ENCODE peak calls at places on chromosomes 6 and 20, in seven cellular contexts. Y is HepG2, O is GM23338, H is HCT116, Z is GM12878, T is K562, J is endothelial cell of umbilical vein. E is an unnamed sample.

GRCh38 chr6:71279740-71280139 is 8.9 kb upstream of the OGFRL1 start:
- DNase-seq in Y (no peak), O (no peak), H (no peak), Z (no peak), T (no peak), J (no peak), E (no peak)

GRCh38 chr20:51910202-51911050 is 108.1 kb upstream of the SALL4 start:
- DNase-seq in Y (no peak), O (peak), H (no peak), Z (no peak), T (no peak), J (peak), E (peak)

GRCh38 chr6:139644821-139645220 is 270.4 kb upstream of the CITED2 start:
- DNase-seq in Y (no peak), O (no peak), H (no peak), Z (no peak), T (no peak), J (no peak), E (no peak)

GRCh38 chr20:58841539-58842264 is 9.0 kb downstream of the GNAS-AS1 start:
- DNase-seq in Y (no peak), O (peak), H (no peak), Z (no peak), T (no peak), J (no peak), E (no peak)

GRCh38 chr6:7587631-7588100 is 2.3 kb upstream of the SNRNP48 start:
- DNase-seq in Y (no peak), O (no peak), H (no peak), Z (no peak), T (no peak), J (peak), E (no peak)

GRCh38 chr6:50956014-50956413 is 137.3 kb downstream of the TFAP2B start:
- DNase-seq in Y (no peak), O (no peak), H (no peak), Z (no peak), T (peak), J (no peak), E (no peak)

GRCh38 chr20:54153847-54154246 is 19.9 kb downstream of the CYP24A1 start:
- DNase-seq in Y (no peak), O (no peak), H (no peak), Z (no peak), T (no peak), J (no peak), E (no peak)

GRCh38 chr20:50794181-50794845 is 548 bp upstream of the BCAS4 start:
- DNase-seq in Y (no peak), O (peak), H (no peak), Z (no peak), T (no peak), J (no peak), E (no peak)

GRCh38 chr6:47631248-47632196 is 66.9 kb upstream of the ADGRF4 start:
- DNase-seq in Y (peak), O (peak), H (peak), Z (peak), T (peak), J (peak), E (peak)

GRCh38 chr6:34864007-34864406 is 23.8 kb downstream of the TAF11 start:
- DNase-seq in Y (no peak), O (no peak), H (no peak), Z (no peak), T (no peak), J (no peak), E (no peak)

GRCh38 chr6:87808005-87808757 is 106.1 kb upstream of the AKIRIN2 start:
- DNase-seq in Y (no peak), O (no peak), H (no peak), Z (no peak), T (no peak), J (no peak), E (no peak)
- TF ChIP-seq EZH2 in Y (no peak), O (no peak), H (no peak), Z (no peak), T (no peak), J (no peak), E (no peak)

GRCh38 chr6:537114-537513 is 119.8 kb downstream of the HUS1B start:
- DNase-seq in Y (no peak), O (no peak), H (no peak), Z (no peak), T (no peak), J (no peak), E (no peak)

DNA sequence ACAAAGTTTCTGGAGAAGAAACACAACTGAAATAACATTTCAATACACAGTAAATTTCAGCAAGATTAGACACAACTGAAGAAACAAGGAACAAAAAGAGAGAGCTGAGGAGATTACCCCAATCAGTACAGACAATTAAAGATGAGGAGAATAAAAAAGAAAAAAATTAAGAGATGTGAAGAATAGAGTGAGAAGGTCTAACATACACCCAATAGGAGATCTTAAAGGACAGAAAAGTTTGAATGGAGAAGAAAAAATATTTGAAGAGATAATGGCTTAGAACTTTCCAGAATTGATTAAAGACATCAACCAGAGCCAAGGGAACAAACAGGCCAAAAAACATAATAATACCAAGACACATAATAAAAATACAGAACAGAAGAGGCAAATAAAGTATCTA is 116.4 kb downstream of the HUS1B start:
- DNase-seq in Y (no peak), O (no peak), H (no peak), Z (no peak), T (no peak), J (no peak), E (no peak)
- TF ChIP-seq POLR2AphosphoS5 in Y (no peak), O (no peak), H (no peak), Z (no peak), T (no peak), J (no peak), E (no peak)

GRCh38 chr6:41937881-41938574 is 3.6 kb downstream of the CCND3 start:
- DNase-seq in Y (no peak), O (no peak), H (no peak), Z (no peak), T (peak), J (peak), E (no peak)

GRCh38 chr6:41939848-41940758 is 1.5 kb downstream of the CCND3 start:
- DNase-seq in Y (no peak), O (peak), H (no peak), Z (no peak), T (peak), J (no peak), E (no peak)

GRCh38 chr6:41938590-41938989 is 3.0 kb downstream of the CCND3 start:
- DNase-seq in Y (no peak), O (no peak), H (no peak), Z (no peak), T (no peak), J (no peak), E (no peak)

GRCh38 chr6:41940759-41941279 is 789 bp downstream of the CCND3 start:
- DNase-seq in Y (no peak), O (peak), H (no peak), Z (no peak), T (no peak), J (peak), E (no peak)

GRCh38 chr6:41939091-41939847 is 2.3 kb downstream of the CCND3 start:
- DNase-seq in Y (no peak), O (peak), H (no peak), Z (no peak), T (peak), J (no peak), E (no peak)
- H3K4me3 ChIP-seq in Y (no peak), O (peak), H (no peak), Z (peak), T (peak), J (no peak), E (peak)

DNA sequence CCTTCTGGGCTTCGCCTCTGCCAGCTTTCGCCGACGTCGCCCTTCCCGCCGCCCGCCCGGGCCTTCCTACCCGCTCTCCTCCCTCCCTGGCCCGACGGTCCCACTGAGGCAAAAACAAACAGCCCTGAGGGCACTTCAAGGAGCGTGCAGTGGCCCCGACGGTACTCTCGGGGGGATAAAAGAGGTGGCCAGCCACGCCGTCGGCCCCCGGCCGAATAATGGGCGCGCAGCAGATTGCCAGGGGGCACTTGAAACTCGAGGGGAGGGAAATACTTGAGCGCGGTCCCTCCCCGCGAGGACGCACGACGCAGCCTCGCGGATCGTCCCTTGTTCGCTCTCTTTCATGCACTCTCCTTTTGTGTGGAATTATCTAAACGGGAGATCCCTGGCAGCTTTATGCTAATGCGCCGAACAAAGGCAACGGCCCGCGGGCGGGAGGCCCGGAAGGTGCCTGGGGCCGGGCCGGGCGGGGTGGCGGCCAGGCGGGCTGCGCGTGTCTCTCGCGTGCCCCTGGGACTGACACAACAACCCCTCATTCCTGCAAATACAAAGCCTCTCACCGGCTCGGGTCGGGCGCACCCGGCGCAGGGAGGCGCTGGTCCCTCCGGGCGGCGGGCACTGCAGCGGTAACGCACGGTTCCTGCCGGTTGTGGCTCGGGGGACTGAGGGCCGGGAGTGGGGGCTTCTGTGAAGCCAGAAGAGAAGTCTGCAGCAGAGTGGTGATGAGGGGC is 3.7 kb upstream of the INSM1 start:
- DNase-seq in Y (no peak), O (peak), H (no peak), Z (no peak), T (no peak), J (no peak), E (no peak)
- TF ChIP-seq EZH2 in Y (peak), O (peak), H (no peak), Z (no peak), T (no peak), J (peak), E (peak)

GRCh38 chr6:33576668-33577067 is 3.4 kb downstream of the BAK1 start:
- DNase-seq in Y (no peak), O (no peak), H (no peak), Z (no peak), T (no peak), J (no peak), E (no peak)

GRCh38 chr6:33577718-33578117 is 2.4 kb downstream of the BAK1 start:
- DNase-seq in Y (no peak), O (no peak), H (no peak), Z (no peak), T (no peak), J (no peak), E (no peak)

GRCh38 chr6:33578588-33579011 is 1.5 kb downstream of the BAK1 start:
- DNase-seq in Y (no peak), O (no peak), H (no peak), Z (no peak), T (peak), J (no peak), E (no peak)

GRCh38 chr6:33578164-33578563 is 1.9 kb downstream of the BAK1 start:
- DNase-seq in Y (no peak), O (no peak), H (no peak), Z (no peak), T (no peak), J (no peak), E (no peak)

DNA sequence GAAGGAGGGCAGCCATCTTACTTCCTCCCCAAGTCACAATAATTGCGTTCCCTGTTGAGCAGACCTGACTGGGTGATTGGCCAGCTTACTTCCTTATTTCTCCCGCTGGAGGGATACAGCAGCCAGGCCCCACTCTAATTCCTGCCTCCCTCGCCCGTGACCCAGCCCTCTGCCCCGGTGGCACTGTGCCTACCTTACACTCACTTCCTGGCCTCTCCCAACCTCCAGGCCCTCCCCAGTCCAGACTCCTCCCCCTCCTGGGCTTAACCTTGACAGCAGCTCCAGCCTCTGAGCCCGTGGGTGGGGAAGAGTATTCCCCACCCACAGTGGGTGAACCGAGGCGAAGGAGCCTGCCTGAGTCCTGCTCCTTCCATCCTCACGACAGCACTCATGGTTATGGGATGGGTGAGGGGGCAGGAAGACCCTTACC is 3.0 kb downstream of the BAK1 start:
- DNase-seq in Y (no peak), O (no peak), H (no peak), Z (no peak), T (no peak), J (no peak), E (no peak)
- TF ChIP-seq POLR2AphosphoS5 in Y (no peak), O (no peak), H (peak), Z (no peak), T (no peak), J (peak), E (no peak)

GRCh38 chr6:136923954-136924291 is 1.8 kb downstream of the SLC35D3 start:
- DNase-seq in Y (no peak), O (no peak), H (no peak), Z (no peak), T (no peak), J (no peak), E (no peak)

GRCh38 chr6:136921521-136921935 is 573 bp upstream of the SLC35D3 start:
- DNase-seq in Y (no peak), O (peak), H (no peak), Z (no peak), T (no peak), J (peak), E (no peak)

GRCh38 chr6:136921936-136922679 is at the start of gene SLC35D3:
- DNase-seq in Y (no peak), O (peak), H (no peak), Z (no peak), T (no peak), J (peak), E (no peak)

GRCh38 chr6:136922680-136922996 is 537 bp downstream of the SLC35D3 start:
- DNase-seq in Y (no peak), O (no peak), H (no peak), Z (no peak), T (no peak), J (no peak), E (no peak)

DNA sequence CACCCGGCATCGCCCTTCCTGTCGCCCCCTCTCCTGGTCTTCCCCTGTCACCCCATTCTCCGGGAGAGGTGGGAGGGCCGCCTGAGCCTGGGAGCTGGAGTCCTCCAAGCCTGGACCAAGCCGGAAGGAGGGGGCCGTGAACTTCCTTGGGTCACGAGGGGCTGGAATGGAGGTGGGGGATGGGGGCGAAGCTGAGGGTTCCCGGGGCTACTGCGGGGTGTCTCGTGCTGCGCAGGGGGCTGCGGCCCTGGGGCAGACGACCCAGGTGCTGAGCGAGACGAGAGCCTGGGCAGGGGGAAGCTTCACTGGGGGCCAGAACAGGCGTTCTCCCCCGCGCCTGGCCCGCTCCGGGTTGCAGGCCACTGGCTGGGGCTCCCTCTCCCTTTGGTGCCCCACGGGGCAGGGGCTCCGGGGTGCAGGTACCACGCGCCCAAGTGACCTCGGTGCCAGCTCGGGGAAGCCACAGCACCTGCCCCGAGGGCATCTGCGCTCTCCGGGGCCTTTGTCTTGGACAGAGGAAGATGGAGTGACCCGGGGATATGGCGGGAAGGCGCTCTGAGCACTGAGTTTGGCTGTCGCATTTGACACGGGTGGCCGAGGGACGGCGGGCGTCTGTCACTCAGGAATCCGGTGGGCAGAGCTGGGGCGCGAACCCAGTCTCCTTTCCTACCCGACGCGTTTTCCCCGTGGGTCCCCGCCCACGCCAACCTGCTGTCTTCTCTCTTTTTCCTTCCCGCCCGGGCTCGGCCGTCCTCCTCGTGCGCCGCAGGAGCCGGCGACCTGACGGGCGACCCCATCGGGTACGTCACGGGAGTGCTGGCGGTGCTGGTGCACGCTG is 1.2 kb downstream of the SLC35D3 start:
- DNase-seq in Y (no peak), O (peak), H (no peak), Z (no peak), T (no peak), J (no peak), E (no peak)
- H3K4me3 ChIP-seq in Y (no peak), O (peak), H (no peak), Z (no peak), T (no peak), J (no peak), E (no peak)

GRCh38 chr6:4270799-4271198 is 135.4 kb upstream of the ECI2 start:
- DNase-seq in Y (no peak), O (no peak), H (no peak), Z (no peak), T (no peak), J (peak), E (no peak)

GRCh38 chr6:4271761-4272505 is 136.6 kb upstream of the ECI2 start:
- DNase-seq in Y (no peak), O (no peak), H (no peak), Z (no peak), T (no peak), J (peak), E (no peak)

GRCh38 chr6:4270001-4270400 is 134.6 kb upstream of the ECI2 start:
- DNase-seq in Y (no peak), O (no peak), H (no peak), Z (no peak), T (no peak), J (no peak), E (no peak)

GRCh38 chr6:4272996-4273395 is 137.6 kb upstream of the ECI2 start:
- DNase-seq in Y (no peak), O (no peak), H (no peak), Z (no peak), T (no peak), J (peak), E (no peak)

DNA sequence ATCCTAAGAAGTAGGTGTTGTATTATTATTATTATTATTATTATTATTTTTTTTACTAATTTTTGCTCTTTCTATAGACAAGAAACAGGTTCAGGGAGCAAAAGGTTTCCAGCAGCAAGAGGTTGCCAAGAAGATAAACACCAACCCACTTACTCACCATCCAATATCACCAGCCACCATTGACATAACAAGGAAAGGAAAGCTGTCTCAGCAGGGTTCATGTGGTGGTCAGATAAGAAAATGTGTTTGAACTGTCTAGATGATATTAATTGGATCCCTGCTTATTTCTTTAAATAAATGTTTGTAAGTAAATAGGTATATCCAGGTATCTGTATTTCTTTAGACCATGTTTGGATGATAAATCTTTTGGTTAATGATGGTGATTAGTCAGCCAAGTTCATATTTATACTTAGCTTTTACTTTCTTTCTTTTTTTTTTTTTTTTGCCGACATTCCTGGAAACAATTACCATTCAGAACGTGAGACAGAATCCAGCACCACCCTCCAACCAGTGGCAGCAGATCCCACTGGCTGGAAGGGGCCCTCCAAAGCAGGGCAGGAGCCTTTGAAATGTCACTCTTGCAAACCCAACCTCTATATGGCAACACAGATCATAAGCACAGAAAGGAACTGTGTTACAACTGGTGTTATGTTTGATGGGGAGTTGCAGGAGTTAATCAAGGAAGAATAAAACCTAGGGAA is 139.2 kb upstream of the ECI2 start:
- DNase-seq in Y (no peak), O (no peak), H (no peak), Z (no peak), T (peak), J (peak), E (no peak)
- TF ChIP-seq EZH2 in Y (no peak), O (no peak), H (no peak), Z (no peak), T (no peak), J (no peak), E (no peak)

GRCh38 chr6:39166189-39166917 is 51.4 kb upstream of the SAYSD1 start:
- DNase-seq in Y (peak), O (peak), H (peak), Z (peak), T (peak), J (peak), E (no peak)
- TF ChIP-seq POLR2AphosphoS5 in Y (no peak), O (no peak), H (no peak), Z (no peak), T (no peak), J (no peak), E (no peak)

GRCh38 chr6:3157151-3157933 is at the start of gene TUBB2A:
- DNase-seq in Y (peak), O (peak), H (peak), Z (no peak), T (peak), J (peak), E (no peak)
- H3K4me3 ChIP-seq in Y (peak), O (peak), H (peak), Z (peak), T (peak), J (peak), E (peak)